ENCODE peak calls at places on chromosomes 12 and 14, in eight cellular contexts. One of them, this sample, is unnamed.
A peak's percentile ranks its signal among the peaks of the same experiment; 100 is the strongest.

GRCh38 chr12:48865141-48865440 is 579 bp downstream of the RND1 start:
- DNase-seq in cardiac fibroblast: no peak
- DNase-seq in cardiac muscle cell: no peak
- DNase-seq in colonic mucosa: no peak
- DNase-seq in left cardiac atrium: no peak
- DNase-seq in D341Med: no peak
- DNase-seq in NCI-H1105: no peak
- DNase-seq in dermis microvascular lymphatic vessel endothelial cell: no peak
- DNase-seq in this sample: no peak

GRCh38 chr12:53219116-53219955 is 12.3 kb upstream of the ITGB7 start:
- DNase-seq in cardiac fibroblast: peak; percentile 56
- DNase-seq in cardiac muscle cell: no peak
- DNase-seq in colonic mucosa: peak; percentile 55
- DNase-seq in left cardiac atrium: peak; percentile 63
- DNase-seq in D341Med: no peak
- DNase-seq in NCI-H1105: no peak
- DNase-seq in dermis microvascular lymphatic vessel endothelial cell: peak; percentile 48
- DNase-seq in this sample: no peak

GRCh38 chr14:105890474-105891220 is 364.3 kb downstream of the TMEM121 start:
- DNase-seq in cardiac fibroblast: no peak
- DNase-seq in cardiac muscle cell: no peak
- DNase-seq in colonic mucosa: no peak
- DNase-seq in left cardiac atrium: peak; percentile 12
- DNase-seq in D341Med: no peak
- DNase-seq in NCI-H1105: no peak
- DNase-seq in dermis microvascular lymphatic vessel endothelial cell: no peak
- DNase-seq in this sample: no peak

GRCh38 chr12:109871678-109872314 is 8.5 kb downstream of the GLTP start:
- DNase-seq in cardiac fibroblast: no peak
- DNase-seq in cardiac muscle cell: no peak
- DNase-seq in colonic mucosa: peak; percentile 89
- DNase-seq in left cardiac atrium: no peak
- DNase-seq in D341Med: peak; percentile 14
- DNase-seq in NCI-H1105: no peak
- DNase-seq in dermis microvascular lymphatic vessel endothelial cell: no peak
- DNase-seq in this sample: peak; percentile 39

GRCh38 chr12:5507944-5508343 is 76.0 kb downstream of the NTF3 start:
- DNase-seq in cardiac fibroblast: no peak
- DNase-seq in cardiac muscle cell: no peak
- DNase-seq in colonic mucosa: no peak
- DNase-seq in left cardiac atrium: no peak
- DNase-seq in D341Med: no peak
- DNase-seq in NCI-H1105: no peak
- DNase-seq in dermis microvascular lymphatic vessel endothelial cell: no peak
- DNase-seq in this sample: no peak

GRCh38 chr14:101844219-101844618 is 82.7 kb downstream of the PPP2R5C start:
- DNase-seq in cardiac fibroblast: no peak
- DNase-seq in cardiac muscle cell: no peak
- DNase-seq in colonic mucosa: no peak
- DNase-seq in left cardiac atrium: peak; percentile 46
- DNase-seq in D341Med: no peak
- DNase-seq in NCI-H1105: no peak
- DNase-seq in dermis microvascular lymphatic vessel endothelial cell: no peak
- DNase-seq in this sample: no peak

GRCh38 chr12:54416908-54417603 is 2.0 kb downstream of the ITGA5 start:
- DNase-seq in cardiac fibroblast: peak; percentile 52
- DNase-seq in cardiac muscle cell: no peak
- DNase-seq in colonic mucosa: no peak
- DNase-seq in left cardiac atrium: no peak
- DNase-seq in D341Med: no peak
- DNase-seq in NCI-H1105: no peak
- DNase-seq in dermis microvascular lymphatic vessel endothelial cell: no peak
- DNase-seq in this sample: no peak

GRCh38 chr14:92754956-92755355 is 6.5 kb upstream of the LGMN start:
- DNase-seq in cardiac fibroblast: no peak
- DNase-seq in cardiac muscle cell: no peak
- DNase-seq in colonic mucosa: no peak
- DNase-seq in left cardiac atrium: no peak
- DNase-seq in D341Med: no peak
- DNase-seq in NCI-H1105: peak; percentile 62
- DNase-seq in dermis microvascular lymphatic vessel endothelial cell: no peak
- DNase-seq in this sample: peak; percentile 71

GRCh38 chr12:105267711-105268110 is 31.7 kb upstream of the APPL2 start:
- DNase-seq in cardiac fibroblast: no peak
- DNase-seq in cardiac muscle cell: no peak
- DNase-seq in colonic mucosa: no peak
- DNase-seq in left cardiac atrium: no peak
- DNase-seq in D341Med: no peak
- DNase-seq in NCI-H1105: no peak
- DNase-seq in dermis microvascular lymphatic vessel endothelial cell: no peak
- DNase-seq in this sample: no peak

GRCh38 chr14:52355016-52355430 is 40.9 kb downstream of the PTGER2 start:
- DNase-seq in cardiac fibroblast: peak; percentile 97
- DNase-seq in cardiac muscle cell: no peak
- DNase-seq in colonic mucosa: no peak
- DNase-seq in left cardiac atrium: no peak
- DNase-seq in D341Med: no peak
- DNase-seq in NCI-H1105: no peak
- DNase-seq in dermis microvascular lymphatic vessel endothelial cell: no peak
- DNase-seq in this sample: no peak

GRCh38 chr12:27807063-27807703 is 27.1 kb upstream of the MANSC4 start:
- DNase-seq in cardiac fibroblast: no peak
- DNase-seq in cardiac muscle cell: no peak
- DNase-seq in colonic mucosa: no peak
- DNase-seq in left cardiac atrium: no peak
- DNase-seq in D341Med: no peak
- DNase-seq in NCI-H1105: no peak
- DNase-seq in dermis microvascular lymphatic vessel endothelial cell: no peak
- DNase-seq in this sample: no peak

GRCh38 chr14:73783107-73783727 is 68.4 kb upstream of the PTGR2 start:
- DNase-seq in cardiac fibroblast: no peak
- DNase-seq in cardiac muscle cell: peak; percentile 87
- DNase-seq in colonic mucosa: no peak
- DNase-seq in left cardiac atrium: no peak
- DNase-seq in D341Med: no peak
- DNase-seq in NCI-H1105: no peak
- DNase-seq in dermis microvascular lymphatic vessel endothelial cell: no peak
- DNase-seq in this sample: peak; percentile 90

This sample was measured in HepG2.